ENCODE peak calls at places on chromosomes 3 and 15, in seven cellular contexts. Y, A, C, U, R, T and Q are unnamed samples.

GRCh38 chr15:34890424-34890823 is 79.1 kb downstream of the AQR start:
- DNase-seq in Y (no peak), A (peak), C (no peak), U (no peak), R (no peak), T (no peak), Q (no peak)

GRCh38 chr15:100438570-100438969 is 90.2 kb downstream of the CERS3 start:
- DNase-seq in Y (no peak), A (no peak), C (no peak), U (peak), R (peak), T (no peak), Q (peak)

GRCh38 chr15:82810061-82810862 is 834 bp downstream of the WHAMM start:
- DNase-seq in Y (no peak), A (peak), C (no peak), U (no peak), R (peak), T (no peak), Q (peak)

GRCh38 chr3:146865175-146865755 is 260.1 kb upstream of the PLSCR5 start:
- DNase-seq in Y (no peak), A (no peak), C (no peak), U (no peak), R (no peak), T (no peak), Q (no peak)

GRCh38 chr3:13073042-13073906 is at the start of gene IQSEC1:
- DNase-seq in Y (no peak), A (peak), C (peak), U (no peak), R (no peak), T (no peak), Q (peak)

GRCh38 chr3:113746955-113747718 is at the start of gene ATP6V1A:
- DNase-seq in Y (no peak), A (peak), C (peak), U (no peak), R (peak), T (peak), Q (peak)

GRCh38 chr3:193573403-193573802 is 18.7 kb upstream of the ATP13A4 start:
- DNase-seq in Y (no peak), A (no peak), C (no peak), U (no peak), R (no peak), T (no peak), Q (no peak)

GRCh38 chr15:63945005-63945788 is 101.1 kb downstream of the DAPK2 start:
- DNase-seq in Y (no peak), A (peak), C (peak), U (peak), R (peak), T (peak), Q (peak)

GRCh38 chr15:30921106-30921505 is 17.4 kb downstream of the FAN1 start:
- DNase-seq in Y (no peak), A (no peak), C (no peak), U (no peak), R (no peak), T (no peak), Q (no peak)

GRCh38 chr3:67662733-67663132 is 8.3 kb upstream of the SUCLG2 start:
- DNase-seq in Y (no peak), A (no peak), C (no peak), U (no peak), R (no peak), T (no peak), Q (no peak)

GRCh38 chr15:70160267-70160666 is 62.5 kb upstream of the TLE3 start:
- DNase-seq in Y (no peak), A (peak), C (no peak), U (no peak), R (no peak), T (no peak), Q (no peak)

GRCh38 chr15:71294636-71295241 is 179.5 kb downstream of the THSD4 start:
- DNase-seq in Y (no peak), A (peak), C (no peak), U (no peak), R (peak), T (no peak), Q (no peak)